ENCODE peak calls at places on chromosomes 4 and X, in six cellular contexts. T is NCI-H1105; U is COR-L47; H is Peyer's patch; G is CD4-positive, CD25-positive, alpha-beta regulatory T cell; S is cardiac muscle cell. C is an unnamed sample.
A peak's percentile ranks its signal among the peaks of the same experiment; 100 is the strongest.

GRCh38 chr4:70943115-70943514 is 40.9 kb downstream of the MOB1B start:
- DNase-seq in T (no peak), U (no peak), H (no peak), G (no peak), S (no peak), C (no peak)

GRCh38 chrX:152020895-152021294 is 46.4 kb upstream of the GABRE start:
- DNase-seq in T (no peak), U (no peak), H (no peak), G (no peak), S (no peak), C (no peak)

GRCh38 chr4:78669453-78669852 is 106.7 kb upstream of the BMP2K start:
- DNase-seq in T (no peak), U (no peak), H (no peak), G (no peak), S (no peak), C (no peak)

GRCh38 chr4:107058828-107059227 is 22.7 kb upstream of the DKK2 start:
- DNase-seq in T (no peak), U (no peak), H (no peak), G (no peak), S (no peak), C (no peak)

GRCh38 chrX:23554304-23554703 is 113.0 kb upstream of the PRDX4 start:
- DNase-seq in T (peak; percentile 5), U (peak; percentile 47), H (no peak), G (peak; percentile 17), S (peak; percentile 60), C (no peak)

GRCh38 chrX:14926471-14926870 is 53.2 kb downstream of the MOSPD2 start:
- DNase-seq in T (no peak), U (no peak), H (no peak), G (no peak), S (no peak), C (no peak)

GRCh38 chrX:111041018-111041462 is 55.0 kb upstream of the PAK3 start:
- DNase-seq in T (no peak), U (no peak), H (no peak), G (peak; percentile 6), S (peak; percentile 91), C (no peak)

GRCh38 chr4:41728571-41728908 is 20.0 kb downstream of the PHOX2B start:
- DNase-seq in T (no peak), U (no peak), H (no peak), G (no peak), S (no peak), C (no peak)

GRCh38 chrX:84441143-84441542 is 61.1 kb downstream of the HDX start:
- DNase-seq in T (no peak), U (no peak), H (no peak), G (no peak), S (no peak), C (no peak)

GRCh38 chrX:51891821-51892551 is 1.4 kb upstream of the MAGED1 start:
- DNase-seq in T (peak; percentile 0), U (no peak), H (no peak), G (no peak), S (peak; percentile 72), C (no peak)

GRCh38 chr4:118682928-118683327 is 2.3 kb upstream of the METTL14 start:
- DNase-seq in T (no peak), U (peak; percentile 34), H (no peak), G (peak; percentile 12), S (peak; percentile 46), C (no peak)